ENCODE peak calls at places on chromosomes 3 and 15, in nine cellular contexts. Z is HCT116, F is GM23338, T is A549, U is Panc1, R is K562, I is HepG2, J is GM12878, H is SK-N-SH. S is an unnamed sample.

GRCh38 chr3:27680517-27681246 is 41.4 kb downstream of the EOMES start:
- DNase-seq in Z (no peak), F (no peak), T (no peak), U (no peak), R (no peak), I (peak), J (no peak), H (no peak), S (peak)

GRCh38 chr15:90902996-90903732 is at the start of gene MAN2A2:
- DNase-seq in Z (peak), F (peak), T (peak), U (no peak), R (peak), I (peak), J (no peak), H (peak), S (peak)

GRCh38 chr3:177528306-177529070 is 331.2 kb upstream of the TBL1XR1 start:
- DNase-seq in Z (no peak), F (no peak), T (no peak), U (no peak), R (no peak), I (no peak), J (no peak), H (no peak), S (no peak)

GRCh38 chr3:51535146-51536019 is 3.1 kb upstream of the RAD54L2 start:
- DNase-seq in Z (no peak), F (no peak), T (no peak), U (no peak), R (no peak), I (no peak), J (no peak), H (no peak), S (no peak)

GRCh38 chr3:181330821-181331563 is 341.5 kb upstream of the DNAJC19 start:
- DNase-seq in Z (no peak), F (no peak), T (no peak), U (no peak), R (no peak), I (no peak), J (no peak), H (no peak), S (no peak)

GRCh38 chr15:59536553-59536952 is 75.0 kb upstream of the GCNT3 start:
- DNase-seq in Z (no peak), F (no peak), T (no peak), U (no peak), R (no peak), I (no peak), J (no peak), H (no peak), S (no peak)

GRCh38 chr3:57158316-57158715 is 6.8 kb downstream of the IL17RD start:
- DNase-seq in Z (no peak), F (no peak), T (no peak), U (no peak), R (no peak), I (no peak), J (no peak), H (no peak), S (no peak)

GRCh38 chr3:33869977-33870376 is 71.5 kb downstream of the PDCD6IP start:
- DNase-seq in Z (no peak), F (no peak), T (no peak), U (no peak), R (no peak), I (no peak), J (no peak), H (no peak), S (no peak)

GRCh38 chr15:57109005-57109404 is 190.6 kb downstream of the TCF12 start:
- DNase-seq in Z (no peak), F (no peak), T (no peak), U (no peak), R (no peak), I (no peak), J (no peak), H (no peak), S (no peak)

GRCh38 chr3:155037508-155038202 is 42.5 kb upstream of the MME start:
- DNase-seq in Z (no peak), F (no peak), T (no peak), U (no peak), R (peak), I (no peak), J (no peak), H (no peak), S (no peak)

GRCh38 chr15:92384391-92384790 is 9.3 kb upstream of the ST8SIA2 start:
- DNase-seq in Z (no peak), F (no peak), T (no peak), U (no peak), R (no peak), I (no peak), J (no peak), H (no peak), S (no peak)

GRCh38 chr3:126132751-126133511 is 47.5 kb downstream of the ALDH1L1 start:
- DNase-seq in Z (no peak), F (peak), T (peak), U (no peak), R (no peak), I (no peak), J (no peak), H (peak), S (no peak)

GRCh38 chr15:39781967-39782292 is 711 bp downstream of the FSIP1 start:
- DNase-seq in Z (no peak), F (no peak), T (no peak), U (no peak), R (no peak), I (no peak), J (no peak), H (no peak), S (no peak)

GRCh38 chr3:102238362-102238761 is 196.5 kb upstream of the ZPLD1 start:
- DNase-seq in Z (no peak), F (peak), T (no peak), U (peak), R (no peak), I (no peak), J (no peak), H (no peak), S (no peak)

GRCh38 chr3:195208183-195208582 is 62.8 kb downstream of the XXYLT1 start:
- DNase-seq in Z (no peak), F (no peak), T (no peak), U (no peak), R (no peak), I (no peak), J (peak), H (no peak), S (no peak)

GRCh38 chr3:108035751-108036150 is 55.1 kb downstream of the CD47 start:
- DNase-seq in Z (no peak), F (peak), T (no peak), U (no peak), R (no peak), I (no peak), J (no peak), H (no peak), S (no peak)

GRCh38 chr3:146247906-146248305 is 3.0 kb downstream of the PLSCR4 start:
- DNase-seq in Z (no peak), F (no peak), T (no peak), U (no peak), R (no peak), I (no peak), J (no peak), H (no peak), S (no peak)

GRCh38 chr3:28980131-28980530 is 300.7 kb upstream of the RBMS3 start:
- DNase-seq in Z (no peak), F (no peak), T (no peak), U (no peak), R (no peak), I (no peak), J (no peak), H (no peak), S (no peak)

GRCh38 chr3:48990636-48991421 is 788 bp downstream of the P4HTM start:
- DNase-seq in Z (no peak), F (peak), T (peak), U (no peak), R (no peak), I (no peak), J (no peak), H (no peak), S (peak)

GRCh38 chr3:99859855-99860254 is 42.2 kb downstream of the CMSS1 start:
- DNase-seq in Z (no peak), F (no peak), T (peak), U (peak), R (no peak), I (no peak), J (no peak), H (peak), S (no peak)

GRCh38 chr15:90909976-90910375 is 6.9 kb downstream of the MAN2A2 start:
- DNase-seq in Z (no peak), F (no peak), T (no peak), U (no peak), R (no peak), I (no peak), J (no peak), H (no peak), S (no peak)

GRCh38 chr3:171646357-171647133 is 163.7 kb downstream of the PLD1 start:
- DNase-seq in Z (peak), F (peak), T (peak), U (peak), R (peak), I (peak), J (no peak), H (peak), S (peak)

GRCh38 chr3:69484507-69485393 is 98.9 kb upstream of the FRMD4B start:
- DNase-seq in Z (no peak), F (no peak), T (no peak), U (no peak), R (no peak), I (no peak), J (no peak), H (no peak), S (no peak)

GRCh38 chr15:61879219-61879618 is 181.0 kb downstream of the VPS13C start:
- DNase-seq in Z (no peak), F (no peak), T (no peak), U (no peak), R (no peak), I (peak), J (no peak), H (no peak), S (no peak)

GRCh38 chr15:48645558-48646330 is at the start of gene FBN1:
- DNase-seq in Z (no peak), F (peak), T (peak), U (no peak), R (no peak), I (peak), J (peak), H (peak), S (peak)

GRCh38 chr3:116337229-116337628 is 108.1 kb downstream of the LSAMP start:
- DNase-seq in Z (no peak), F (no peak), T (no peak), U (no peak), R (no peak), I (no peak), J (no peak), H (no peak), S (no peak)

GRCh38 chr15:81216411-81216810 is 19.7 kb downstream of the IL16 start:
- DNase-seq in Z (no peak), F (peak), T (no peak), U (no peak), R (no peak), I (no peak), J (no peak), H (no peak), S (no peak)

GRCh38 chr3:31170932-31171670 is 276.6 kb upstream of the GADL1 start:
- DNase-seq in Z (no peak), F (no peak), T (peak), U (no peak), R (no peak), I (no peak), J (no peak), H (no peak), S (no peak)

GRCh38 chr3:164208846-164209245 is 869.5 kb downstream of the SI start:
- DNase-seq in Z (no peak), F (peak), T (no peak), U (no peak), R (no peak), I (no peak), J (no peak), H (no peak), S (no peak)

GRCh38 chr3:62688050-62688449 is 187.2 kb downstream of the CADPS start:
- DNase-seq in Z (no peak), F (no peak), T (no peak), U (no peak), R (no peak), I (no peak), J (no peak), H (no peak), S (no peak)

GRCh38 chr3:192410684-192410960 is 316.7 kb downstream of the FGF12 start:
- DNase-seq in Z (no peak), F (peak), T (no peak), U (no peak), R (no peak), I (no peak), J (no peak), H (no peak), S (no peak)

GRCh38 chr3:192409838-192410683 is 317.3 kb downstream of the FGF12 start:
- DNase-seq in Z (no peak), F (peak), T (peak), U (no peak), R (no peak), I (no peak), J (no peak), H (no peak), S (no peak)

GRCh38 chr3:192409203-192409837 is 318.0 kb downstream of the FGF12 start:
- DNase-seq in Z (no peak), F (peak), T (peak), U (no peak), R (no peak), I (no peak), J (no peak), H (peak), S (no peak)

GRCh38 chr3:192408721-192409151 is 318.6 kb downstream of the FGF12 start:
- DNase-seq in Z (no peak), F (peak), T (no peak), U (no peak), R (no peak), I (no peak), J (no peak), H (peak), S (no peak)

DNA sequence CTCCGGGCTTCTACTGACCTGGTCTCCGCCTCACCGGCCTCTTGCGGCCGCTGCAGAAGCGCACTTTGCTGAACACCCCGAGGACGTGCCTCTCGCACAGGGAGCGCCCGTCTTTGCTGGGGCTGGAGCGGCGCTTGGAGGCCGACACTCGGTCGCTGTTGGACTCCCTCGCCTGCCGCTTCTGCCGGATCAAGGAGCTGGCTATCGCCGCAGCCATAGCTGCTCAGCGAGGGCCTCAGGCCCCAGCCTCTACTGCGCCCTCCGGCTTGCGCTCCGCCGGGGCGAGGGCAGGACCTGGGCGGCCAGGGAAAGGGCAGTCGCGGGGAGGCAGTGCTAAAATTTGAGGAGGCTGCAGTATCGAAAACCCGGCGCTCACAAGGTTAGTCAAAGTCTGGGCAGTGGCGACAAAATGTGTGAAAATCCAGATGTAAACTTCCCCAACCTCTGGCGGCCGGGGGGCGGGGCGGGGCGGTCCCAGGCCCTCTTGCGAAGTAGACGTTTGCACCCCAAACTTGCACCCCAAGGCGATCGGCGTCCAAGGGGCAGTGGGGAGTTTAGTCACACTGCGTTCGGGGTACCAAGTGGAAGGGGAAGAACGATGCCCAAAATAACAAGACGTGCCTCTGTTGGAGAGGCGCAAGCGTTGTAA is 319.2 kb downstream of the FGF12 start:
- DNase-seq in Z (no peak), F (peak), T (no peak), U (no peak), R (no peak), I (no peak), J (no peak), H (no peak), S (no peak)
- H3K27ac ChIP-seq in Z (no peak), F (no peak), T (peak), U (no peak), R (no peak), I (no peak), J (no peak), H (no peak), S (no peak)

GRCh38 chr3:185021326-185021725 is 131.5 kb downstream of the C3orf70 start:
- DNase-seq in Z (no peak), F (no peak), T (no peak), U (no peak), R (no peak), I (no peak), J (no peak), H (no peak), S (no peak)
- TF ChIP-seq REST in Z (no peak), F (no peak), T (no peak), U (no peak), R (no peak), I (no peak), J (no peak), H (no peak), S (no peak)

DNA sequence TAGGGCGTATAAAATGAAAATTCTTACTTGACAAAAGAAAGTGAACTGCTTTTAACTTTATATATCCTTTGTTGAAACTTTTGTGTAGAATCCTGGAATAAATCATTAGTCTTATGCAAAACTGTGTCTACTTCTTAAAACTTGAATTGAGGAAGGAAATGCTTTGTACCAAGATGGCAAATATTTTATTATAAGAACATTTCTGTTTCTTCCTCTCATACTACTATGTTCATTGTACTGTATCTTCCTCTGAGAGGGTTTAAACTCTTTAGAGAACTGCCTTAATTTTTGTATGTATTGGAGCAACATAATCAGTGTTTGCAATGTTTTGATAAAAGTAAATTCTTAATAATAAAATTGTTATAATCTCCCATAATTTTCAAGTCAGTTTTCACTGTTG is 42.0 kb downstream of the RASA2 start:
- DNase-seq in Z (no peak), F (no peak), T (no peak), U (no peak), R (no peak), I (no peak), J (no peak), H (no peak), S (no peak)
- H3K4me3 ChIP-seq in Z (no peak), F (no peak), T (no peak), U (no peak), R (no peak), I (no peak), J (no peak), H (no peak), S (no peak)

DNA sequence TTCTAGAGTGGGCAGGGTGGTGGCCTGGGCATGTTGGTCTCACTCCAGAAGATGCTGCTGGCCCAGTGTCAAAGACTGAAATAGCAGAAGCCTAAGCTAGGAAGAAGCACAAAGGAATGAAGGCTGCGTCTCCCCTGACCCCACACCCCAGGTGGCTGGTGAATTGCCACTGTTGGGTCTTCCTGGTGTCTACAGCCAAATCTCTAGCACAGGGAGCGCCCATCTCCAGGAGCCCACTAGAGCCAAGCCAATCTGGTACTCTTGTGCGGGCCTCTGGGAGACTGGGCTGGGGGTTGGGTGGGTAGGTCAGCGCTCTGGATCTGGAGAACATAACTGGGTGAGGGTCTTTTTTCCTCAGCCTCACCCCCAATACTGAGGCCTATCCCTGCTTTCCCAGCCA is 894 bp downstream of the TUSC2 start:
- DNase-seq in Z (no peak), F (no peak), T (no peak), U (no peak), R (no peak), I (no peak), J (no peak), H (no peak), S (no peak)
- H3K27ac ChIP-seq in Z (peak), F (no peak), T (peak), U (peak), R (peak), I (peak), J (peak), H (no peak), S (peak)

GRCh38 chr15:76336254-76337046 is at the start of gene ISL2:
- DNase-seq in Z (peak), F (peak), T (peak), U (no peak), R (peak), I (peak), J (peak), H (peak), S (peak)

GRCh38 chr15:76335851-76336253 is 721 bp upstream of the ISL2 start:
- DNase-seq in Z (no peak), F (peak), T (no peak), U (no peak), R (peak), I (no peak), J (no peak), H (peak), S (no peak)

GRCh38 chr15:76338555-76339301 is 2.2 kb downstream of the ISL2 start:
- DNase-seq in Z (no peak), F (no peak), T (no peak), U (no peak), R (no peak), I (no peak), J (no peak), H (peak), S (peak)

GRCh38 chr15:76337739-76338554 is 1.4 kb downstream of the ISL2 start:
- DNase-seq in Z (no peak), F (peak), T (no peak), U (no peak), R (peak), I (no peak), J (no peak), H (peak), S (peak)

GRCh38 chr15:76337047-76337738 is 620 bp downstream of the ISL2 start:
- DNase-seq in Z (no peak), F (peak), T (peak), U (no peak), R (peak), I (peak), J (no peak), H (peak), S (no peak)
- TF ChIP-seq REST in Z (no peak), F (no peak), T (no peak), U (no peak), R (peak), I (no peak), J (no peak), H (no peak), S (no peak)

DNA sequence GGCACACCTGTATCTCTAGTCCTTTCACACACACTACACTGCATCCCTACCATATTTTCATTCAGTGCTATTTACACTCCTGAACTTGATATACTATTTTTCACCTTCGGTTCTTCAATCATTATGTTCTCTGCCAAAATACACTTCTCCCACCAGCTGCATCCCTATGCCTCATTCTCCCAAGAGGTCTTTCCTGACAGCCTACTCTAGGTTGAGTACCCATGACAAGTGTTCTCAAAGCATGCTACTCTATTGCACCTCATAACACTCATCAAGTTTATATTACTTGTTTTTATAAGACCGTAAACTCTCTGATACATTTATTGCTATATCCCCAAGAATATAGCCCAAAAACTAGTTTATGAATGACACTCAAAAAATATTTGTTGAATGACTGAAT is 549.5 kb downstream of the PYDC2 start:
- DNase-seq in Z (no peak), F (no peak), T (no peak), U (no peak), R (no peak), I (no peak), J (no peak), H (no peak), S (no peak)
- H3K4me3 ChIP-seq in Z (no peak), F (no peak), T (no peak), U (no peak), R (no peak), I (no peak), J (no peak), H (no peak), S (no peak)

S was measured in HL-60.